ENCODE peak calls at places on chromosome 22, in eight cellular contexts. M is testis, J is uterus, Z is Peyer's patch, O is A549, B is spleen, W is transverse colon, Y is adrenal gland. Q is an unnamed sample.

GRCh38 chr22:18126606-18127005 is 16.0 kb downstream of the TUBA8 start:
- DNase-seq in Z (no peak), Y (peak; percentile 46), W (no peak), B (no peak), O (no peak), M (no peak), J (no peak), Q (no peak)

GRCh38 chr22:44337658-44338004 is 24.9 kb upstream of the SHISAL1 start:
- DNase-seq in B (no peak), O (peak; percentile 38), J (peak; percentile 90), Z (no peak), M (peak; percentile 37), Y (peak; percentile 64), W (peak; percentile 22), Q (no peak)

GRCh38 chr22:37012262-37012904 is 6.9 kb downstream of the TST start:
- DNase-seq in O (no peak), Z (peak; percentile 83), M (no peak), B (no peak), Y (peak; percentile 76), W (peak; percentile 90), J (no peak), Q (peak; percentile 67)

GRCh38 chr22:21446827-21447690 is 20.1 kb upstream of the TMEM191C start:
- DNase-seq in W (no peak), J (peak; percentile 9), O (no peak), Y (peak; percentile 34), B (peak; percentile 58), M (peak; percentile 12), Z (peak; percentile 35), Q (no peak)

GRCh38 chr22:41229215-41229614 is 11.5 kb downstream of the CHADL start:
- DNase-seq in B (no peak), M (no peak), O (no peak), W (no peak), Z (no peak), Y (no peak), J (no peak), Q (no peak)

GRCh38 chr22:20844055-20845037 is 14.3 kb downstream of the PI4KA start:
- DNase-seq in M (no peak), Z (no peak), O (no peak), Y (peak; percentile 11), B (no peak), W (no peak), J (no peak), Q (no peak)

GRCh38 chr22:30023099-30023498 is 57.2 kb upstream of the HORMAD2 start:
- DNase-seq in W (no peak), M (no peak), Y (no peak), Z (no peak), O (no peak), B (no peak), J (no peak), Q (no peak)

GRCh38 chr22:35191412-35191811 is 65.9 kb upstream of the HMGXB4 start:
- DNase-seq in Z (no peak), O (no peak), J (no peak), W (no peak), M (no peak), B (no peak), Y (no peak), Q (no peak)

GRCh38 chr22:25779426-25779825 is 37.4 kb downstream of the MYO18B start:
- DNase-seq in B (no peak), W (no peak), J (no peak), O (no peak), Z (no peak), M (no peak), Y (no peak), Q (no peak)

GRCh38 chr22:46576556-46577351 is 39.3 kb upstream of the CELSR1 start:
- DNase-seq in W (peak; percentile 66), M (peak; percentile 69), O (peak; percentile 23), Z (peak; percentile 80), Y (no peak), B (peak; percentile 91), J (no peak), Q (peak; percentile 57)

GRCh38 chr22:45731041-45731797 is 59.6 kb downstream of the ATXN10 start:
- DNase-seq in Z (no peak), O (peak; percentile 25), W (peak; percentile 16), M (no peak), Y (no peak), J (no peak), B (no peak), Q (no peak)

GRCh38 chr22:47165338-47165931 is 403.0 kb downstream of the TBC1D22A start:
- DNase-seq in Y (peak; percentile 35), Z (peak; percentile 36), J (peak; percentile 9), O (no peak), M (no peak), W (peak; percentile 5), B (peak; percentile 63), Q (no peak)

GRCh38 chr22:44924098-44924497 is 85.7 kb downstream of the PHF21B start:
- DNase-seq in W (no peak), O (no peak), Z (no peak), M (no peak), Y (no peak), J (no peak), B (no peak), Q (no peak)

GRCh38 chr22:29216873-29217666 is 11.4 kb downstream of the EMID1 start:
- DNase-seq in J (peak; percentile 16), M (peak; percentile 68), O (no peak), Z (no peak), B (peak; percentile 89), W (no peak), Y (peak; percentile 95), Q (peak; percentile 58)

GRCh38 chr22:47132428-47132825 is 370.0 kb downstream of the TBC1D22A start:
- DNase-seq in Y (no peak), M (no peak), O (no peak), J (no peak), W (no peak), B (no peak), Z (no peak), Q (no peak)

GRCh38 chr22:47394504-47395440 is 632.3 kb downstream of the TBC1D22A start:
- DNase-seq in Y (no peak), B (peak; percentile 50), Z (peak; percentile 29), W (no peak), M (no peak), O (no peak), J (no peak), Q (no peak)

GRCh38 chr22:16844529-16844928 is 19.3 kb upstream of the XKR3 start:
- DNase-seq in J (no peak), Y (no peak), O (no peak), W (no peak), Z (no peak), M (no peak), B (no peak), Q (no peak)

GRCh38 chr22:16845881-16846280 is 20.7 kb upstream of the XKR3 start:
- DNase-seq in J (no peak), Y (no peak), B (no peak), W (no peak), O (no peak), Z (no peak), M (no peak), Q (no peak)

DNA sequence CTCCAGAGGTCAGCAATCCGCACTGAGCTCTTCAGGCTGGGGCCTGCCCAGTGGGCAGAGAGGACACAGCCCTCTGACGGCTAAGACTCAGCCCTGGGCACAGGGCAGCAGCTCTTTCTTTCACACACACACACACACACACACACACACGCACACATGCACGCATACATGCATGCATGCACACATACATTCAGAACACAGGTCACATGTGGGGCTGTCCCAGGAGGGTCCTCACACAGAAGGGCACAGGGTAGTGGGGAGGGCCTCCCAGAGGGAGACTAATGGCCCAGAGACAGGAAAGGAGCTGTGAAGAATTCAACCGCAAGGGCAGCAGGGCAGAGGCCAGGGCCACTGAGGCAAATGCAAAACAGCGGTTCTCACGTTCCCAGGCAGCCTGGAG is 20.3 kb upstream of the XKR3 start:
- DNase-seq in W (no peak), J (no peak), Z (no peak), Y (no peak), O (no peak), B (no peak), M (no peak), Q (no peak)
- TF ChIP-seq POLR2A in W (no peak), J (no peak), Z (no peak), Y (no peak), O (no peak), B (no peak), M (no peak), Q (no peak)

DNA sequence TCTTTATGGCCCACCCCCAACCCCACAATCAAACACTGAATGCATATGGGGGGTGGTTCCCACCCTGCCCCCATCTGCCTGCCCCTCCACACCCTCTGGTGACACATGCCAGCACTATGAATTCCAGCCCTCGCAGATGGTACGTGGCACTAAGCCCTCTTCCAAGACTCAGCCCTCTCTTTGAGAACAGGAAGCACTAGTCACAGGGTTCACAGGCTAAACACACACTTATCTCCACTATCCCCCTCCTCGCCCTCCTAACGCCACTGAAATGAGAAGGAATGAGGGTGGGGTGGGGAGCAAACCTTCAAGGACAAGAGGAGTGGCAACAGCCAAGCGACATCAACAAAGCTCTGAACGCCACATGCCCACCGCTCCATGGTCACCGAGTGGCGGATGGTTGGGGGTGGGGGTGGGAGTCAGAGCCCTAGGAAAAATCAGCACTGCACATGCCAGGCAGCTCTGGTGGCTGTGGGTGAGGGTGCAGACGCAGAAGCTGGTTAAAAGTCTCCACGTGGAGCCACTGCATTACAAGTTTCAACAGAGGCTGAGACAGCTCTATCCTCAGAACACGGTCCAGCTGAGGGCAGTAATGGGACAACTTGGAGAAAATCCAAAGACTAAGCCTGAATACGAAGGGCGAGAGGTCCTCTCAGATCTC is 33.6 kb downstream of the TMEM184B start:
- DNase-seq in Y (peak; percentile 82), J (no peak), O (peak; percentile 40), M (peak; percentile 44), W (no peak), B (no peak), Z (no peak), Q (peak; percentile 85)
- TF ChIP-seq CTCF in Y (no peak), J (peak; percentile 30), O (peak; percentile 21), M (no peak), W (no peak), B (no peak), Z (peak; percentile 15), Q (peak; percentile 38)

DNA sequence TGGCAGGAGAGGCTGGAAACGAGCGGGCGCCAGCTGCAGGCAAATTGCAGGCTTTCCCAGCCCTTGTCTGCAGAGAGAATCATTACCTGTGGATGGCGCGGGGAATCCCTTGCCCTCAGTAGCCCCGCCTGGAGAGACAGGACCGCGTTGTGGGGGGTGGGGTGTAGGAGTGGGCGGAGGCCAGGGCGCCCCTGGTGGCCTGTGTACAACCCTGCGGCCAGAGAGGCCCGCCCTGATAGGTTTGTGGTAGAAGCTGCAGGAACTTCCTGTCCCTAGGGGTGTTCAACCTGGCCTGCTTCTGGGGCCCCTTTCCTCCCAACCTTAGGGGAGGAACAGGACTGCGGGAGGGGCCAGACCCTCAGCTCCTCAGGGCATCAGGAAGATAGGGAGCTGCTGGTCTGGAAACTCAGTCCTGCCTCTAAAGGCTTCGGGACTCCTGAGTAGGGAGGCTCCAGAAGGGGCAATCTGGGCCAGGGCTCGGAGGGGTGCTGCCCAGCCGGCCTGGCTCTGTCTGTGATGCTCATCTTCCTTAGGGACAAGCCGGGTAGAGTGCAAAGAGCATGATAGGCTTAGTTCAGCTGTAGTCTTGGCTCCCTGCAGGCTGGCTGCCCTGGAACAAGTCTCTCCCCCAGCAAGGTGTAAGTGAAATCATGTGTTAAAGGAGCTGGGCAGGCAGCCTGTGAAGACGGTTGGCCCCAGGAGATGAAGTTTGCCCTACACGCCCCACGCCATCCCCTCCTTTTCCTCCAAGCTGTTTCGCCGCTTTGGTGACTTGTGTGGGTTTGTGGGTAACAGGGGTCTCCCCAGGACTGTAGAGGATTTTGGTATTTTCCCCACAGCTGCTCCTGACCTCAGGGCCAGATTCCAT is 24.1 kb upstream of the SUSD2 start:
- DNase-seq in Z (peak; percentile 97), Y (peak; percentile 93), B (peak; percentile 98), M (peak; percentile 86), J (peak; percentile 86), O (peak; percentile 82), W (peak; percentile 93), Q (peak; percentile 91)
- TF ChIP-seq POLR2A in Z (no peak), Y (no peak), B (no peak), M (no peak), J (no peak), O (no peak), W (peak; percentile 33), Q (no peak)

GRCh38 chr22:32775957-32776356 is 25.5 kb upstream of the TIMP3 start:
- DNase-seq in Z (no peak), O (no peak), W (no peak), J (no peak), B (no peak), M (no peak), Y (no peak), Q (no peak)
- TF ChIP-seq CTCF in Z (peak; percentile 23), O (peak; percentile 26), W (no peak), J (no peak), B (no peak), M (no peak), Y (peak; percentile 24), Q (no peak)

Q was measured in thyroid gland.